ENCODE peak calls at places on chromosomes 5 and 9, in seven cellular contexts. One of them, this sample, is unnamed.

GRCh38 chr5:176803943-176804498 is 6.3 kb upstream of the UNC5A start:
- DNase-seq in HCT116: no peak
- DNase-seq in HepG2: no peak
- DNase-seq in H1: peak
- DNase-seq in K562: no peak
- DNase-seq in SK-N-SH: no peak
- DNase-seq in GM12878: no peak
- DNase-seq in this sample: peak

GRCh38 chr9:133408042-133408441 is 9.8 kb downstream of the REXO4 start:
- DNase-seq in GM12878: no peak
- DNase-seq in SK-N-SH: no peak
- DNase-seq in HCT116: no peak
- DNase-seq in HepG2: no peak
- DNase-seq in H1: no peak
- DNase-seq in K562: no peak
- DNase-seq in this sample: no peak

GRCh38 chr5:74370168-74370567 is 270.4 kb downstream of the ENC1 start:
- DNase-seq in SK-N-SH: no peak
- DNase-seq in HCT116: no peak
- DNase-seq in H1: no peak
- DNase-seq in GM12878: no peak
- DNase-seq in K562: no peak
- DNase-seq in HepG2: no peak
- DNase-seq in this sample: no peak

GRCh38 chr9:326667-327066 is 112.0 kb downstream of the DOCK8 start:
- DNase-seq in HepG2: no peak
- DNase-seq in HCT116: no peak
- DNase-seq in GM12878: no peak
- DNase-seq in SK-N-SH: no peak
- DNase-seq in K562: no peak
- DNase-seq in H1: no peak
- DNase-seq in this sample: no peak

GRCh38 chr5:147737921-147738320 is 44.6 kb downstream of the JAKMIP2 start:
- DNase-seq in SK-N-SH: no peak
- DNase-seq in K562: no peak
- DNase-seq in HCT116: no peak
- DNase-seq in HepG2: no peak
- DNase-seq in GM12878: no peak
- DNase-seq in H1: no peak
- DNase-seq in this sample: no peak

GRCh38 chr9:132973713-132974112 is 4.8 kb upstream of the GFI1B start:
- DNase-seq in K562: peak
- DNase-seq in GM12878: no peak
- DNase-seq in SK-N-SH: peak
- DNase-seq in HCT116: peak
- DNase-seq in HepG2: no peak
- DNase-seq in H1: no peak
- DNase-seq in this sample: peak

GRCh38 chr9:18847576-18848275 is 185.3 kb downstream of the SAXO1 start:
- DNase-seq in H1: no peak
- DNase-seq in GM12878: no peak
- DNase-seq in K562: no peak
- DNase-seq in HepG2: no peak
- DNase-seq in SK-N-SH: peak
- DNase-seq in HCT116: no peak
- DNase-seq in this sample: no peak

GRCh38 chr9:108101410-108101809 is 611.8 kb upstream of the KLF4 start:
- DNase-seq in SK-N-SH: no peak
- DNase-seq in H1: no peak
- DNase-seq in HepG2: no peak
- DNase-seq in HCT116: no peak
- DNase-seq in GM12878: no peak
- DNase-seq in K562: no peak
- DNase-seq in this sample: no peak

GRCh38 chr9:130147215-130147614 is 25.0 kb upstream of the NCS1 start:
- DNase-seq in HepG2: no peak
- DNase-seq in H1: no peak
- DNase-seq in GM12878: no peak
- DNase-seq in SK-N-SH: no peak
- DNase-seq in K562: no peak
- DNase-seq in HCT116: no peak
- DNase-seq in this sample: no peak

GRCh38 chr9:31677877-31678276 is 706.6 kb upstream of the ACO1 start:
- DNase-seq in SK-N-SH: no peak
- DNase-seq in HCT116: no peak
- DNase-seq in K562: no peak
- DNase-seq in GM12878: no peak
- DNase-seq in HepG2: no peak
- DNase-seq in H1: no peak
- DNase-seq in this sample: no peak

GRCh38 chr9:93576296-93577044 is at the start of gene PHF2:
- DNase-seq in GM12878: no peak
- DNase-seq in SK-N-SH: peak
- DNase-seq in HepG2: no peak
- DNase-seq in K562: peak
- DNase-seq in H1: no peak
- DNase-seq in HCT116: no peak
- DNase-seq in this sample: peak

GRCh38 chr5:79841172-79841571 is 149.9 kb downstream of the MTX3 start:
- DNase-seq in H1: no peak
- DNase-seq in HCT116: no peak
- DNase-seq in GM12878: no peak
- DNase-seq in K562: no peak
- DNase-seq in SK-N-SH: no peak
- DNase-seq in HepG2: no peak
- DNase-seq in this sample: no peak

GRCh38 chr5:169856571-169856970 is 123.7 kb downstream of the INSYN2B start:
- DNase-seq in K562: peak
- DNase-seq in SK-N-SH: no peak
- DNase-seq in GM12878: no peak
- DNase-seq in HCT116: no peak
- DNase-seq in H1: no peak
- DNase-seq in HepG2: no peak
- DNase-seq in this sample: no peak

GRCh38 chr5:32790411-32790951 is 79.4 kb downstream of the NPR3 start:
- DNase-seq in HCT116: no peak
- DNase-seq in GM12878: no peak
- DNase-seq in SK-N-SH: no peak
- DNase-seq in K562: no peak
- DNase-seq in HepG2: no peak
- DNase-seq in H1: no peak
- DNase-seq in this sample: no peak

GRCh38 chr9:121735065-121735791 is 83.8 kb downstream of the DAB2IP start:
- DNase-seq in K562: peak
- DNase-seq in HCT116: no peak
- DNase-seq in HepG2: peak
- DNase-seq in SK-N-SH: no peak
- DNase-seq in GM12878: no peak
- DNase-seq in H1: peak
- DNase-seq in this sample: peak

GRCh38 chr5:167820266-167820988 is 471.0 kb upstream of the WWC1 start:
- DNase-seq in H1: no peak
- DNase-seq in K562: no peak
- DNase-seq in GM12878: no peak
- DNase-seq in SK-N-SH: no peak
- DNase-seq in HCT116: no peak
- DNase-seq in HepG2: no peak
- DNase-seq in this sample: no peak

GRCh38 chr5:16666861-16667481 is 50.2 kb upstream of the RETREG1 start:
- DNase-seq in HepG2: peak
- DNase-seq in GM12878: no peak
- DNase-seq in HCT116: no peak
- DNase-seq in SK-N-SH: peak
- DNase-seq in K562: no peak
- DNase-seq in H1: no peak
- DNase-seq in this sample: peak

GRCh38 chr9:128568470-128569083 is 16.2 kb downstream of the SPTAN1 start:
- DNase-seq in HCT116: no peak
- DNase-seq in K562: no peak
- DNase-seq in GM12878: no peak
- DNase-seq in HepG2: no peak
- DNase-seq in SK-N-SH: no peak
- DNase-seq in H1: no peak
- DNase-seq in this sample: no peak

GRCh38 chr5:65101706-65102105 is 333.0 kb downstream of the CWC27 start:
- DNase-seq in SK-N-SH: no peak
- DNase-seq in HCT116: no peak
- DNase-seq in K562: no peak
- DNase-seq in H1: no peak
- DNase-seq in HepG2: no peak
- DNase-seq in GM12878: no peak
- DNase-seq in this sample: no peak

GRCh38 chr5:75054110-75054930 is 2.0 kb upstream of the GCNT4 start:
- DNase-seq in H1: peak
- DNase-seq in K562: no peak
- DNase-seq in HepG2: no peak
- DNase-seq in HCT116: no peak
- DNase-seq in SK-N-SH: peak
- DNase-seq in GM12878: no peak
- DNase-seq in this sample: no peak

DNA sequence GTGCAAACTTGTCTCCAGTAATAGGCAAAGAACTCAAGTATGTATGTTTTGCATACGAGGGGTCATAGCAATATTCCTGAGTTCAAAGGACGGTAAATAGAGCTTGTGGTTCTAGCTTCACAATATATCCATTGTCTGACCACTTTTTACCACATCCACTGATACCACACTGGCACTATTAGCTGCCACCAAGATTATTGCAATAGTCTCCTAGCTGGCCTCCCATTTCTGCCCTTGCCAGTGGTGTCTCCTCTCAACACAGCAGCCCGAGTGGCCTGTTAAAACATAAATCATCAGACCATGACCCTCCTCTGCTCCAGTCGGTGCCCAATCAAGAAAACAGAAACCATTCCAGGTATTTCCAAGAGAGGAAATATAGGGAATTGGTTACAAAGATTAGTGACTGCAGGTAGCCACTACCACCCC is 17.0 kb downstream of the GRXCR2 start:
- DNase-seq in GM12878: no peak
- DNase-seq in H1: no peak
- DNase-seq in HCT116: no peak
- DNase-seq in HepG2: peak
- DNase-seq in SK-N-SH: no peak
- DNase-seq in K562: no peak
- DNase-seq in this sample: no peak
- TF ChIP-seq JUND in GM12878: no peak
- TF ChIP-seq JUND in H1: no peak
- TF ChIP-seq JUND in HCT116: no peak
- TF ChIP-seq JUND in HepG2: no peak
- TF ChIP-seq JUND in SK-N-SH: no peak
- TF ChIP-seq JUND in K562: no peak
- TF ChIP-seq JUND in this sample: no peak

GRCh38 chr5:93587919-93588585 is 5.0 kb downstream of the NR2F1 start:
- DNase-seq in H1: no peak
- DNase-seq in GM12878: no peak
- DNase-seq in HepG2: no peak
- DNase-seq in SK-N-SH: peak
- DNase-seq in HCT116: no peak
- DNase-seq in K562: no peak
- DNase-seq in this sample: no peak

GRCh38 chr5:93589812-93590215 is 6.8 kb downstream of the NR2F1 start:
- DNase-seq in H1: no peak
- DNase-seq in K562: no peak
- DNase-seq in HepG2: no peak
- DNase-seq in SK-N-SH: peak
- DNase-seq in GM12878: no peak
- DNase-seq in HCT116: no peak
- DNase-seq in this sample: no peak

GRCh38 chr5:93589348-93589662 is 6.3 kb downstream of the NR2F1 start:
- DNase-seq in HCT116: no peak
- DNase-seq in HepG2: no peak
- DNase-seq in H1: no peak
- DNase-seq in GM12878: no peak
- DNase-seq in SK-N-SH: peak
- DNase-seq in K562: no peak
- DNase-seq in this sample: no peak

GRCh38 chr5:93586948-93587918 is 4.2 kb downstream of the NR2F1 start:
- DNase-seq in HepG2: no peak
- DNase-seq in K562: no peak
- DNase-seq in GM12878: no peak
- DNase-seq in HCT116: no peak
- DNase-seq in H1: no peak
- DNase-seq in SK-N-SH: peak
- DNase-seq in this sample: no peak

GRCh38 chr5:93588586-93589347 is 5.7 kb downstream of the NR2F1 start:
- DNase-seq in HepG2: no peak
- DNase-seq in K562: no peak
- DNase-seq in H1: no peak
- DNase-seq in HCT116: no peak
- DNase-seq in SK-N-SH: peak
- DNase-seq in GM12878: no peak
- DNase-seq in this sample: no peak
- TF ChIP-seq JUND in HepG2: no peak
- TF ChIP-seq JUND in K562: no peak
- TF ChIP-seq JUND in H1: no peak
- TF ChIP-seq JUND in HCT116: no peak
- TF ChIP-seq JUND in SK-N-SH: no peak
- TF ChIP-seq JUND in GM12878: no peak
- TF ChIP-seq JUND in this sample: no peak

GRCh38 chr9:76521244-76521673 is 62.3 kb downstream of the GCNT1 start:
- DNase-seq in H1: no peak
- DNase-seq in GM12878: no peak
- DNase-seq in SK-N-SH: no peak
- DNase-seq in HCT116: no peak
- DNase-seq in K562: no peak
- DNase-seq in HepG2: no peak
- DNase-seq in this sample: no peak
- TF ChIP-seq JUND in H1: no peak
- TF ChIP-seq JUND in GM12878: no peak
- TF ChIP-seq JUND in SK-N-SH: no peak
- TF ChIP-seq JUND in HCT116: no peak
- TF ChIP-seq JUND in K562: no peak
- TF ChIP-seq JUND in HepG2: no peak
- TF ChIP-seq JUND in this sample: no peak

GRCh38 chr5:102764381-102765005 is 9.4 kb downstream of the PAM start:
- DNase-seq in H1: no peak
- DNase-seq in HepG2: no peak
- DNase-seq in K562: no peak
- DNase-seq in SK-N-SH: no peak
- DNase-seq in HCT116: no peak
- DNase-seq in GM12878: no peak
- DNase-seq in this sample: no peak

GRCh38 chr5:102762828-102763227 is 7.7 kb downstream of the PAM start:
- DNase-seq in H1: no peak
- DNase-seq in SK-N-SH: no peak
- DNase-seq in K562: no peak
- DNase-seq in HCT116: no peak
- DNase-seq in GM12878: no peak
- DNase-seq in HepG2: no peak
- DNase-seq in this sample: no peak

GRCh38 chr5:102762095-102762534 is 7.0 kb downstream of the PAM start:
- DNase-seq in K562: no peak
- DNase-seq in GM12878: no peak
- DNase-seq in H1: no peak
- DNase-seq in SK-N-SH: no peak
- DNase-seq in HepG2: no peak
- DNase-seq in HCT116: no peak
- DNase-seq in this sample: no peak

GRCh38 chr5:102765350-102765749 is 10.2 kb downstream of the PAM start:
- DNase-seq in K562: no peak
- DNase-seq in HepG2: no peak
- DNase-seq in H1: no peak
- DNase-seq in GM12878: no peak
- DNase-seq in SK-N-SH: no peak
- DNase-seq in HCT116: no peak
- DNase-seq in this sample: no peak

GRCh38 chr5:102763734-102764133 is 8.6 kb downstream of the PAM start:
- DNase-seq in K562: no peak
- DNase-seq in GM12878: no peak
- DNase-seq in HCT116: no peak
- DNase-seq in HepG2: no peak
- DNase-seq in SK-N-SH: no peak
- DNase-seq in H1: no peak
- DNase-seq in this sample: no peak
- TF ChIP-seq JUND in K562: no peak
- TF ChIP-seq JUND in GM12878: no peak
- TF ChIP-seq JUND in HCT116: no peak
- TF ChIP-seq JUND in HepG2: no peak
- TF ChIP-seq JUND in SK-N-SH: no peak
- TF ChIP-seq JUND in H1: no peak
- TF ChIP-seq JUND in this sample: no peak